ENCODE peak calls at places on chromosomes 3 and 15, in four cellular contexts. One of them, this sample, is unnamed.

GRCh38 chr3:187139126-187139894 is at the start of gene RPL39L:
- DNase-seq in right atrium auricular region: peak
- DNase-seq in IMR-90: peak
- DNase-seq in adrenal gland: peak
- DNase-seq in this sample: peak

GRCh38 chr3:62374375-62374876 is 1.1 kb upstream of the FEZF2 start:
- DNase-seq in right atrium auricular region: no peak
- DNase-seq in IMR-90: peak
- DNase-seq in adrenal gland: no peak
- DNase-seq in this sample: no peak

GRCh38 chr3:126895178-126896066 is 87.5 kb upstream of the PLXNA1 start:
- DNase-seq in right atrium auricular region: peak
- DNase-seq in IMR-90: peak
- DNase-seq in adrenal gland: peak
- DNase-seq in this sample: no peak

GRCh38 chr15:86968244-86968643 is 888.6 kb downstream of the AGBL1 start:
- DNase-seq in right atrium auricular region: no peak
- DNase-seq in IMR-90: no peak
- DNase-seq in adrenal gland: no peak
- DNase-seq in this sample: no peak

GRCh38 chr3:102095383-102095782 is 246.1 kb downstream of the NFKBIZ start:
- DNase-seq in right atrium auricular region: no peak
- DNase-seq in IMR-90: no peak
- DNase-seq in adrenal gland: no peak
- DNase-seq in this sample: no peak

GRCh38 chr15:81113861-81114261 is 20.2 kb upstream of the CFAP161 start:
- DNase-seq in right atrium auricular region: no peak
- DNase-seq in IMR-90: peak
- DNase-seq in adrenal gland: no peak
- DNase-seq in this sample: no peak

GRCh38 chr3:186719945-186720739 is 3.0 kb downstream of the KNG1 start:
- DNase-seq in right atrium auricular region: no peak
- DNase-seq in IMR-90: no peak
- DNase-seq in adrenal gland: no peak
- DNase-seq in this sample: no peak

GRCh38 chr3:63207066-63207590 is 71.0 kb upstream of the SYNPR start:
- DNase-seq in right atrium auricular region: no peak
- DNase-seq in IMR-90: no peak
- DNase-seq in adrenal gland: no peak
- DNase-seq in this sample: no peak

GRCh38 chr3:72380711-72381508 is 467.3 kb downstream of the SHQ1 start:
- DNase-seq in right atrium auricular region: no peak
- DNase-seq in IMR-90: no peak
- DNase-seq in adrenal gland: no peak
- DNase-seq in this sample: no peak

GRCh38 chr3:190041333-190042041 is 79.2 kb downstream of the P3H2 start:
- DNase-seq in right atrium auricular region: no peak
- DNase-seq in IMR-90: peak
- DNase-seq in adrenal gland: no peak
- DNase-seq in this sample: no peak

GRCh38 chr3:170346481-170347125 is 10.9 kb upstream of the SKIL start:
- DNase-seq in right atrium auricular region: no peak
- DNase-seq in IMR-90: peak
- DNase-seq in adrenal gland: no peak
- DNase-seq in this sample: no peak

GRCh38 chr3:105836533-105836932 is 32.3 kb downstream of the CBLB start:
- DNase-seq in right atrium auricular region: no peak
- DNase-seq in IMR-90: peak
- DNase-seq in adrenal gland: no peak
- DNase-seq in this sample: no peak

GRCh38 chr3:158776531-158776930 is 25.3 kb upstream of the MFSD1 start:
- DNase-seq in right atrium auricular region: no peak
- DNase-seq in IMR-90: no peak
- DNase-seq in adrenal gland: no peak
- DNase-seq in this sample: no peak

GRCh38 chr3:174821477-174821876 is 37.7 kb upstream of the NAALADL2 start:
- DNase-seq in right atrium auricular region: no peak
- DNase-seq in IMR-90: peak
- DNase-seq in adrenal gland: no peak
- DNase-seq in this sample: no peak

GRCh38 chr15:23857028-23857641 is 170.0 kb upstream of the NDN start:
- DNase-seq in right atrium auricular region: no peak
- DNase-seq in IMR-90: peak
- DNase-seq in adrenal gland: peak
- DNase-seq in this sample: no peak

GRCh38 chr3:49465269-49466034 is 4.6 kb upstream of the DAG1 start:
- DNase-seq in right atrium auricular region: no peak
- DNase-seq in IMR-90: no peak
- DNase-seq in adrenal gland: no peak
- DNase-seq in this sample: no peak
- H3K27ac ChIP-seq in right atrium auricular region: peak
- H3K27ac ChIP-seq in IMR-90: no peak
- H3K27ac ChIP-seq in adrenal gland: peak
- H3K27ac ChIP-seq in this sample: no peak

GRCh38 chr3:50194128-50194902 is 2.9 kb downstream of the GNAT1 start:
- DNase-seq in right atrium auricular region: peak
- DNase-seq in IMR-90: peak
- DNase-seq in adrenal gland: peak
- DNase-seq in this sample: peak

GRCh38 chr3:50196253-50196801 is 4.9 kb downstream of the GNAT1 start:
- DNase-seq in right atrium auricular region: no peak
- DNase-seq in IMR-90: no peak
- DNase-seq in adrenal gland: no peak
- DNase-seq in this sample: no peak

GRCh38 chr3:50193746-50194127 is 2.3 kb downstream of the GNAT1 start:
- DNase-seq in right atrium auricular region: no peak
- DNase-seq in IMR-90: no peak
- DNase-seq in adrenal gland: no peak
- DNase-seq in this sample: no peak

GRCh38 chr3:50194903-50195500 is 3.6 kb downstream of the GNAT1 start:
- DNase-seq in right atrium auricular region: no peak
- DNase-seq in IMR-90: no peak
- DNase-seq in adrenal gland: no peak
- DNase-seq in this sample: no peak

GRCh38 chr3:50195501-50196252 is 4.3 kb downstream of the GNAT1 start:
- DNase-seq in right atrium auricular region: no peak
- DNase-seq in IMR-90: no peak
- DNase-seq in adrenal gland: no peak
- DNase-seq in this sample: no peak
- H3K27ac ChIP-seq in right atrium auricular region: no peak
- H3K27ac ChIP-seq in IMR-90: no peak
- H3K27ac ChIP-seq in adrenal gland: no peak
- H3K27ac ChIP-seq in this sample: no peak

GRCh38 chr15:65646486-65646885 is 24.7 kb downstream of the SLC24A1 start:
- DNase-seq in right atrium auricular region: no peak
- DNase-seq in IMR-90: peak
- DNase-seq in adrenal gland: no peak
- DNase-seq in this sample: no peak
- H3K27ac ChIP-seq in right atrium auricular region: no peak
- H3K27ac ChIP-seq in IMR-90: no peak
- H3K27ac ChIP-seq in adrenal gland: no peak
- H3K27ac ChIP-seq in this sample: no peak

GRCh38 chr3:71219744-71220638 is 363.5 kb downstream of the FOXP1 start:
- DNase-seq in right atrium auricular region: no peak
- DNase-seq in IMR-90: no peak
- DNase-seq in adrenal gland: no peak
- DNase-seq in this sample: no peak
- H3K27ac ChIP-seq in right atrium auricular region: no peak
- H3K27ac ChIP-seq in IMR-90: no peak
- H3K27ac ChIP-seq in adrenal gland: no peak
- H3K27ac ChIP-seq in this sample: no peak

DNA sequence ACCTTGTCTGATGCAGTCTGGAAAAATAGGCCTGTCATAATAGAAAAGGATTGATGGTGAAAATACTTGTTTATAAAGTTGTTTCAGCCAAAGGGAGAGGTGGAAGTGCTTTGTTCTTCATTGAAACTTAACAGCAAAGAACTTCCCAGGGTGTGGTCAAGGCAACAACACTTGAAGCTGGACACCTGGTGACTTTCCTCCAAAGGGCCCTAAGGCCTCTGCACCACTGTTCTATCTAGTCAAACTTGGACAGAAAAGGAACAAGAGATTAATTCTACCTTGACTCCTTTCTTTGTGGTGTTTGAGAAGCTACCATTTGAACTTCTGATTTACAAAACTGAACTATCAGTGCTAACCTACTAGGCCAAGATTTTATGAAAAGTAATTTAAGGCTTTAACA is 102.0 kb downstream of the CMSS1 start:
- DNase-seq in right atrium auricular region: no peak
- DNase-seq in IMR-90: no peak
- DNase-seq in adrenal gland: no peak
- DNase-seq in this sample: no peak
- H3K27ac ChIP-seq in right atrium auricular region: peak
- H3K27ac ChIP-seq in IMR-90: no peak
- H3K27ac ChIP-seq in adrenal gland: no peak
- H3K27ac ChIP-seq in this sample: no peak

DNA sequence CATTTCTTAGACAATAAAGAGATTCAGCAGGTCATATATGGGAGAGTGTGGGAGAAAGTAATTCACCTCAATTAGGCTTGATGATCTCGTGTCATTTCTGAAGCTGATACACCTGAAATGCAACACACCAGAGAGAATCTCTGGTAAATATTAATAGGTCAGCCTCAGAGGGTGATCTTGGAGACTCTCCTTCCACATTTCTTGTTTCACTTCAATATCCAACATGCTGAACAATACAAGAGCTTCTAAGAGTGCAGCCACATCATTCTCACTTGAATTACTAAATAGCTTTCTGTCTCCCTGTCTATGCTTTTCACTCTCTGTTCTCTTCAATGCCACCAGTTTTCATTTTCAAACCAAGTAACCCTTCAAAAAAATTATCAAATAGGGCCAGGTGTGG is 71.1 kb upstream of the GK5 start:
- DNase-seq in right atrium auricular region: no peak
- DNase-seq in IMR-90: no peak
- DNase-seq in adrenal gland: no peak
- DNase-seq in this sample: no peak
- H3K27ac ChIP-seq in right atrium auricular region: no peak
- H3K27ac ChIP-seq in IMR-90: no peak
- H3K27ac ChIP-seq in adrenal gland: no peak
- H3K27ac ChIP-seq in this sample: no peak

GRCh38 chr3:185631508-185632206 is 45.6 kb downstream of the SENP2 start:
- DNase-seq in right atrium auricular region: peak
- DNase-seq in IMR-90: no peak
- DNase-seq in adrenal gland: no peak
- DNase-seq in this sample: no peak
- H3K27ac ChIP-seq in right atrium auricular region: no peak
- H3K27ac ChIP-seq in IMR-90: no peak
- H3K27ac ChIP-seq in adrenal gland: no peak
- H3K27ac ChIP-seq in this sample: no peak